ENCODE peak calls at places on chromosomes 2 and 18, in eight cellular contexts. J is transverse colon, N is adrenal gland, B is cardiac muscle cell, H is Peyer's patch, X is upper lobe of right lung, L is breast epithelium, U is fibroblast of lung. O is an unnamed sample.

GRCh38 chr2:66569321-66569851 is 134.5 kb downstream of the MEIS1 start:
- DNase-seq in U (peak), B (peak), L (no peak), X (no peak), N (no peak), H (no peak), J (no peak), O (peak)

GRCh38 chr18:25322806-25323205 is 29.2 kb downstream of the ZNF521 start:
- DNase-seq in B (no peak), N (no peak), X (no peak), H (no peak), J (no peak), L (no peak), U (peak), O (no peak)

GRCh38 chr2:29525921-29526320 is 395.5 kb downstream of the ALK start:
- DNase-seq in H (no peak), B (no peak), J (no peak), U (no peak), N (no peak), X (no peak), L (no peak), O (no peak)

GRCh38 chr18:79928563-79928960 is 22.9 kb downstream of the SLC66A2 start:
- DNase-seq in N (no peak), U (no peak), B (no peak), X (peak), H (peak), L (peak), J (peak), O (no peak)

GRCh38 chr2:145138626-145139025 is 618.7 kb upstream of the ZEB2 start:
- DNase-seq in X (no peak), L (no peak), U (no peak), J (no peak), N (no peak), B (no peak), H (no peak), O (no peak)

GRCh38 chr2:201680743-201681142 is 17.7 kb downstream of the MPP4 start:
- DNase-seq in X (no peak), J (no peak), L (no peak), U (no peak), H (no peak), B (peak), N (no peak), O (peak)

GRCh38 chr2:38113999-38114708 is 38.2 kb upstream of the CYP1B1 start:
- DNase-seq in X (no peak), J (no peak), B (no peak), H (no peak), L (no peak), N (no peak), U (peak), O (peak)

GRCh38 chr18:48049757-48050156 is 119.3 kb upstream of the SMAD2 start:
- DNase-seq in U (no peak), N (no peak), X (no peak), H (no peak), L (no peak), B (no peak), J (peak), O (no peak)

GRCh38 chr2:165311949-165312348 is 72.7 kb downstream of the SCN2A start:
- DNase-seq in B (no peak), N (no peak), J (no peak), L (no peak), H (no peak), X (no peak), U (no peak), O (no peak)

GRCh38 chr18:6405237-6406074 is 9.3 kb downstream of the L3MBTL4 start:
- DNase-seq in L (no peak), J (no peak), U (peak), N (no peak), B (no peak), X (no peak), H (no peak), O (no peak)

GRCh38 chr18:57040175-57040574 is 106.7 kb upstream of the BOD1L2 start:
- DNase-seq in N (no peak), J (no peak), B (no peak), X (no peak), H (no peak), L (no peak), U (no peak), O (no peak)

GRCh38 chr2:156333951-156334495 is 1.5 kb upstream of the NR4A2 start:
- DNase-seq in N (peak), B (peak), U (peak), X (peak), H (peak), L (peak), J (peak), O (peak)

GRCh38 chr2:7983912-7984311 is 697.9 kb upstream of the ID2 start:
- DNase-seq in X (no peak), J (no peak), B (no peak), L (no peak), N (no peak), U (no peak), H (no peak), O (no peak)
- H3K4me3 ChIP-seq in X (no peak), J (no peak), B (no peak), L (no peak), N (no peak), U (no peak), H (no peak), O (no peak)

GRCh38 chr2:136024616-136025015 is 39.2 kb upstream of the DARS1 start:
- DNase-seq in B (no peak), L (no peak), X (no peak), U (peak), N (no peak), J (no peak), H (no peak), O (peak)

GRCh38 chr2:136023416-136023815 is 38.0 kb upstream of the DARS1 start:
- DNase-seq in J (no peak), H (no peak), X (no peak), L (no peak), N (no peak), U (no peak), B (no peak), O (no peak)

GRCh38 chr2:136022747-136023146 is 37.3 kb upstream of the DARS1 start:
- DNase-seq in J (no peak), X (no peak), N (no peak), B (no peak), L (no peak), H (no peak), U (no peak), O (peak)

GRCh38 chr2:136025057-136025973 is 39.9 kb upstream of the DARS1 start:
- DNase-seq in X (peak), L (peak), H (peak), U (peak), B (peak), J (peak), N (peak), O (peak)

GRCh38 chr2:136024185-136024584 is 38.8 kb upstream of the DARS1 start:
- DNase-seq in N (no peak), B (no peak), X (no peak), H (no peak), L (no peak), U (no peak), J (no peak), O (no peak)
- TF ChIP-seq CTCF in N (no peak), B (no peak), X (no peak), H (no peak), L (no peak), U (no peak), J (no peak), O (no peak)

GRCh38 chr18:58861353-58861752 is 3.3 kb upstream of the ZNF532 start:
- DNase-seq in X (no peak), H (no peak), L (no peak), N (no peak), U (no peak), B (peak), J (no peak), O (no peak)

GRCh38 chr18:58862851-58863538 is 1.7 kb upstream of the ZNF532 start:
- DNase-seq in X (peak), U (peak), J (peak), B (no peak), N (peak), H (peak), L (no peak), O (peak)

GRCh38 chr18:58861853-58862252 is 2.8 kb upstream of the ZNF532 start:
- DNase-seq in X (no peak), U (no peak), L (no peak), N (no peak), J (no peak), H (peak), B (no peak), O (no peak)

GRCh38 chr18:58863539-58864145 is 1.0 kb upstream of the ZNF532 start:
- DNase-seq in U (peak), L (no peak), N (peak), X (peak), H (peak), J (peak), B (peak), O (peak)

GRCh38 chr18:58862404-58862803 is 2.3 kb upstream of the ZNF532 start:
- DNase-seq in J (no peak), L (no peak), B (peak), H (peak), X (no peak), N (no peak), U (no peak), O (no peak)
- H3K4me3 ChIP-seq in J (peak), L (peak), B (peak), H (peak), X (peak), N (no peak), U (peak), O (no peak)

DNA sequence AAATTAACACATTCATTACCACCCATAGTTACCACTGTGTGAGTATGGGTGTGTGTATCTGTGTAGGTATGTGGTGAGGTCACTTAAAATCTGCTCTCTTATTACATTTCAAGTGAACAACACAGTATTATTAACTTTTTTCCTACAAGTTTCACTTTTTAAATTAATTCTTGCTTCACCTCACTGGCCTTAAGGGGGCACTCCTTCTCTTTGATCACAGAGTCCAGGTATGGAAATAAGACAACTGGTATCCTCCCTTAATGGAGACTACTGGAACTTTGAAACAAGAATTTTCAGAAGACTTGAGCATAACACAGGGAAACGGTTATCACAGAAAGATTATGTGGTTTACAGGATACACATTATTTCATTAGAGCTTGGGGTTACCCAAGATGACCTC is 255.8 kb downstream of the ASXL3 start:
- DNase-seq in H (no peak), N (no peak), L (no peak), J (no peak), X (no peak), B (no peak), U (no peak), O (no peak)
- TF ChIP-seq CTCF in H (no peak), N (no peak), L (no peak), J (no peak), X (no peak), B (no peak), U (no peak), O (no peak)

GRCh38 chr18:62399781-62400308 is 74.7 kb downstream of the TNFRSF11A start:
- DNase-seq in L (no peak), H (no peak), J (peak), U (no peak), N (no peak), B (peak), X (no peak), O (no peak)
- H3K4me3 ChIP-seq in L (no peak), H (no peak), J (no peak), U (no peak), N (no peak), B (no peak), X (no peak), O (no peak)

GRCh38 chr2:45498661-45499550 is 112.2 kb downstream of the SRBD1 start:
- DNase-seq in U (no peak), L (no peak), N (no peak), J (no peak), H (no peak), B (no peak), X (no peak), O (no peak)
- TF ChIP-seq CTCF in U (no peak), L (no peak), N (no peak), J (no peak), H (no peak), B (no peak), X (no peak), O (no peak)

GRCh38 chr2:128472789-128473174 is 154.1 kb upstream of the HS6ST1 start:
- DNase-seq in N (peak), L (no peak), B (no peak), H (no peak), J (no peak), X (no peak), U (peak), O (peak)

GRCh38 chr2:128474962-128475361 is 156.3 kb upstream of the HS6ST1 start:
- DNase-seq in L (no peak), X (no peak), N (peak), H (no peak), J (no peak), B (no peak), U (no peak), O (no peak)

GRCh38 chr2:128474014-128474961 is 155.6 kb upstream of the HS6ST1 start:
- DNase-seq in B (no peak), X (peak), N (peak), L (no peak), H (no peak), J (no peak), U (no peak), O (no peak)

GRCh38 chr2:128475427-128476211 is 157.0 kb upstream of the HS6ST1 start:
- DNase-seq in J (no peak), X (peak), H (no peak), U (no peak), B (no peak), L (no peak), N (peak), O (no peak)

GRCh38 chr2:128473175-128474013 is 154.7 kb upstream of the HS6ST1 start:
- DNase-seq in H (peak), J (peak), B (no peak), U (peak), X (peak), L (no peak), N (peak), O (peak)
- H3K4me3 ChIP-seq in H (peak), J (peak), B (no peak), U (no peak), X (peak), L (peak), N (no peak), O (peak)

GRCh38 chr2:85772841-85773491 is 19.2 kb downstream of the ATOH8 start:
- DNase-seq in U (no peak), J (no peak), B (no peak), N (no peak), L (no peak), X (no peak), H (no peak), O (no peak)

GRCh38 chr2:85770786-85771409 is 17.1 kb downstream of the ATOH8 start:
- DNase-seq in J (no peak), B (no peak), H (no peak), L (no peak), N (no peak), U (no peak), X (no peak), O (no peak)

GRCh38 chr2:85771486-85771885 is 17.7 kb downstream of the ATOH8 start:
- DNase-seq in N (no peak), X (no peak), B (no peak), U (no peak), J (no peak), H (no peak), L (no peak), O (no peak)

GRCh38 chr2:85773692-85774091 is 19.9 kb downstream of the ATOH8 start:
- DNase-seq in N (no peak), X (no peak), L (no peak), U (no peak), J (no peak), H (no peak), B (no peak), O (no peak)

GRCh38 chr2:85772019-85772745 is 18.4 kb downstream of the ATOH8 start:
- DNase-seq in N (peak), L (peak), X (peak), U (peak), B (peak), J (peak), H (peak), O (peak)
- TF ChIP-seq CTCF in N (no peak), L (peak), X (peak), U (peak), B (peak), J (peak), H (no peak), O (peak)

DNA sequence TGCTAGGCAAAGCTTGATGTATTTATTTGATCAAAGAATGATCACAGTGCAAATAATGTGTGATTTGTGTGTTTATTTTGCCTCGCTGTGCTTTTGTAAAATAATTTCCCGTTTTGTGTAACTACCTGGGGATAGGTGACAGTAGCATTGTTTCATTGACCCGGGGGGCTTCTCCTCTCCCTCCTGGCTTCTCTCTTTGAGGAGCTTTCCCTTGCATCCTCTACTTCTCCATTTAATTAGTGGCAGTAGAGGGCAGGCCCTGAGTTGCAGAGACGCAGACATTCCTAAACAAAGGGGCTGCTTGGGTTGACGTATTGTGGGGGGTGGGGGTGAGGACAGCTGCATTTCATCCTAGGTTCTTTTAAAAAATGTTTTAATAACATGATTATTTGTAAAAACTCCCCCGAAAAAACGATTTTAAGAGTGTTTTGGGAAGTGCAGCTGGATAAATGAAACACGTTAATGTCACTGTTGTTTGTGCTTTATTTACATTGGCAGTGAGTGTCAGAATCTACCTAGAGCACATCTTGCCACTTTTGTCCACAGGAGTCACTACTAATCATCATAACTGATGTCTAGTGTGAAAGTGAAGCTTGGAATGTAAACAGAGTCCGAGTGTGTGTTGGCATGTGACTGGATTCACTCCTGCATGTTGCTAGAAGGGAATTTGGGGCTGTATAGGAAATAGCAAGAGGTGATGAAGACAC is 2.2 kb downstream of the NEDD4L start:
- DNase-seq in J (no peak), N (no peak), L (no peak), U (peak), X (no peak), B (no peak), H (no peak), O (no peak)
- H3K4me3 ChIP-seq in J (peak), N (no peak), L (no peak), U (peak), X (peak), B (peak), H (peak), O (no peak)

GRCh38 chr2:25168256-25169072 is at the start of gene POMC:
- DNase-seq in J (peak), L (no peak), X (peak), H (peak), B (peak), N (no peak), U (peak), O (peak)

GRCh38 chr2:25170888-25171287 is 2.5 kb upstream of the POMC start:
- DNase-seq in H (no peak), N (no peak), U (no peak), X (no peak), L (no peak), J (no peak), B (no peak), O (no peak)

GRCh38 chr2:25169073-25169470 is 692 bp upstream of the POMC start:
- DNase-seq in J (no peak), B (no peak), N (no peak), H (no peak), U (no peak), L (no peak), X (no peak), O (no peak)

GRCh38 chr2:25164526-25164925 is 3.9 kb downstream of the POMC start:
- DNase-seq in J (no peak), B (no peak), L (no peak), U (no peak), X (no peak), N (no peak), H (no peak), O (no peak)

GRCh38 chr2:25165992-25166618 is 2.3 kb downstream of the POMC start:
- DNase-seq in X (no peak), U (peak), L (no peak), B (peak), J (peak), H (peak), N (no peak), O (no peak)
- TF ChIP-seq CTCF in X (peak), U (no peak), L (no peak), B (no peak), J (peak), H (peak), N (no peak), O (no peak)

O was measured in fibroblast of pulmonary artery.